ENCODE peak calls at places on chromosomes 6 and 20, in four cellular contexts. One of them, this sample, is unnamed. For H3K9me3, the result is how much of the 10 kb centered on the place peaks cover.

GRCh38 chr6:20997143-20997792 is 463.0 kb downstream of the CDKAL1 start:
- DNase-seq in K562: no peak
- DNase-seq in HCT116: no peak
- DNase-seq in HepG2: no peak
- DNase-seq in this sample: no peak

GRCh38 chr20:39986231-39986904 is 702.7 kb downstream of the MAFB start:
- DNase-seq in K562: no peak
- DNase-seq in HCT116: no peak
- DNase-seq in HepG2: no peak
- DNase-seq in this sample: no peak

GRCh38 chr6:148969679-148970078 is 222.8 kb downstream of the UST start:
- DNase-seq in HepG2: no peak
- DNase-seq in HCT116: no peak
- DNase-seq in K562: no peak
- DNase-seq in this sample: no peak

GRCh38 chr6:34359438-34360158 is 32.9 kb downstream of the NUDT3 start:
- DNase-seq in HepG2: no peak
- DNase-seq in HCT116: no peak
- DNase-seq in K562: no peak
- DNase-seq in this sample: no peak

GRCh38 chr6:75327807-75328206 is 43.2 kb upstream of the TMEM30A start:
- DNase-seq in K562: no peak
- DNase-seq in HCT116: no peak
- DNase-seq in HepG2: no peak
- DNase-seq in this sample: no peak

GRCh38 chr6:104613416-104614001 is 246.2 kb downstream of the HACE1 start:
- DNase-seq in HCT116: no peak
- DNase-seq in K562: no peak
- DNase-seq in HepG2: peak
- DNase-seq in this sample: no peak

GRCh38 chr20:25280574-25281535 is 33.0 kb downstream of the PYGB start:
- DNase-seq in HCT116: no peak
- DNase-seq in K562: no peak
- DNase-seq in HepG2: no peak
- DNase-seq in this sample: no peak

GRCh38 chr20:9093203-9093962 is 24.5 kb downstream of the PLCB4 start:
- DNase-seq in HepG2: no peak
- DNase-seq in K562: no peak
- DNase-seq in HCT116: no peak
- DNase-seq in this sample: no peak

GRCh38 chr6:31075528-31075927 is 36.8 kb downstream of the C6orf15 start:
- DNase-seq in HCT116: no peak
- DNase-seq in HepG2: no peak
- DNase-seq in K562: no peak
- DNase-seq in this sample: no peak

GRCh38 chr6:132466952-132467351 is 46.0 kb downstream of the STX7 start:
- DNase-seq in HepG2: no peak
- DNase-seq in HCT116: no peak
- DNase-seq in K562: no peak
- DNase-seq in this sample: no peak

GRCh38 chr20:22805219-22805618 is 220.8 kb upstream of the FOXA2 start:
- DNase-seq in K562: no peak
- DNase-seq in HCT116: no peak
- DNase-seq in HepG2: peak
- DNase-seq in this sample: no peak

GRCh38 chr6:8436956-8437355 is 1.6 kb upstream of the SLC35B3 start:
- DNase-seq in HepG2: no peak
- DNase-seq in HCT116: no peak
- DNase-seq in K562: no peak
- DNase-seq in this sample: no peak

GRCh38 chr20:49699200-49699992 is 14.3 kb downstream of the B4GALT5 start:
- DNase-seq in K562: peak
- DNase-seq in HCT116: no peak
- DNase-seq in HepG2: no peak
- DNase-seq in this sample: no peak

GRCh38 chr6:18997375-18997826 is 610.3 kb downstream of the RNF144B start:
- DNase-seq in HCT116: peak
- DNase-seq in HepG2: peak
- DNase-seq in K562: peak
- DNase-seq in this sample: peak

GRCh38 chr6:52284131-52284459 is 447 bp downstream of the MCM3 start:
- DNase-seq in HepG2: peak
- DNase-seq in HCT116: no peak
- DNase-seq in K562: peak
- DNase-seq in this sample: no peak

GRCh38 chr6:137315081-137315480 is 95.9 kb upstream of the IFNGR1 start:
- DNase-seq in K562: no peak
- DNase-seq in HCT116: no peak
- DNase-seq in HepG2: peak
- DNase-seq in this sample: no peak

GRCh38 chr20:33233129-33233774 is 2.5 kb upstream of the BPIFA1 start:
- DNase-seq in K562: peak
- DNase-seq in HepG2: peak
- DNase-seq in HCT116: no peak
- DNase-seq in this sample: no peak

GRCh38 chr6:12034349-12034748 is 22.2 kb downstream of the HIVEP1 start:
- DNase-seq in HCT116: no peak
- DNase-seq in K562: peak
- DNase-seq in HepG2: no peak
- DNase-seq in this sample: no peak
- TF ChIP-seq TCF7L2 in HCT116: no peak
- TF ChIP-seq TCF7L2 in K562: no peak
- TF ChIP-seq TCF7L2 in HepG2: no peak
- TF ChIP-seq TCF7L2 in this sample: no peak

GRCh38 chr6:62652692-62653328 is 366.8 kb upstream of the KHDRBS2 start:
- DNase-seq in HepG2: no peak
- DNase-seq in K562: no peak
- DNase-seq in HCT116: peak
- DNase-seq in this sample: no peak
- H3K9me3 ChIP-seq in HepG2: half or more
- H3K9me3 ChIP-seq in K562: under half
- H3K9me3 ChIP-seq in HCT116: under half
- H3K9me3 ChIP-seq in this sample: half or more

DNA sequence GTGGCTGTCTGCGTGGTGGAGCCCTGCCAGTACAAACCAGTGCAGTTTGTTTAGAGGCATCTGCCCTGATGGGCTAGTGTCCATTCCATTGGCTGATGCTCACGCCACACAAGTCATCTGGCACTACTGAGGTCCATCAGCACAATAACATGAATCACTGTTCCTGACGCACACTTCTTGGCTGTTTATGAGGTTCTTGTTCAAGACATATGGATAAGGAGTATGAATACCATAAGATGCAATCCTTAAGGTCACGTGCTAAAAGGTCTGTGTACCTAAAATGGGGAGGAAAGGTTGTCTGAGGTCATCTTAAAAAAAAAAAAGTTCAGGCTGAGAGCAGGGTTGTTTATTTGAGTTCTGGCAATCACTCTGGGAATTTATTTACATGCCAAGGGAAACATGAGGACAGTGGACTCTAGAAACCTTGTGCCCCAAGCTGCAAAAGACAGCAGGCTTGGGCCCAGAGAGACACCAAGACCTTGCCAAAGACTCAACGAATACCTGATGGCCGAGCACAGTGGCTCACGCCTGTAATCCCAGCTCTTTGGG is 54.1 kb upstream of the SHLD1 start:
- DNase-seq in HCT116: no peak
- DNase-seq in HepG2: peak
- DNase-seq in K562: no peak
- DNase-seq in this sample: peak
- TF ChIP-seq SIN3A in HCT116: no peak
- TF ChIP-seq SIN3A in HepG2: no peak
- TF ChIP-seq SIN3A in K562: no peak
- TF ChIP-seq SIN3A in this sample: no peak

GRCh38 chr20:48394415-48395081 is 433.3 kb downstream of the PREX1 start:
- DNase-seq in HCT116: no peak
- DNase-seq in HepG2: peak
- DNase-seq in K562: no peak
- DNase-seq in this sample: no peak

GRCh38 chr20:48397689-48398005 is 430.2 kb downstream of the PREX1 start:
- DNase-seq in HCT116: no peak
- DNase-seq in K562: no peak
- DNase-seq in HepG2: no peak
- DNase-seq in this sample: no peak

GRCh38 chr20:48400009-48400408 is 427.8 kb downstream of the PREX1 start:
- DNase-seq in K562: no peak
- DNase-seq in HCT116: no peak
- DNase-seq in HepG2: no peak
- DNase-seq in this sample: no peak

GRCh38 chr20:48401359-48401758 is 426.4 kb downstream of the PREX1 start:
- DNase-seq in HepG2: no peak
- DNase-seq in K562: no peak
- DNase-seq in HCT116: no peak
- DNase-seq in this sample: no peak

GRCh38 chr20:48398506-48399449 is 429.0 kb downstream of the PREX1 start:
- DNase-seq in HCT116: no peak
- DNase-seq in HepG2: peak
- DNase-seq in K562: no peak
- DNase-seq in this sample: no peak
- TF ChIP-seq TCF7L2 in HCT116: no peak
- TF ChIP-seq TCF7L2 in HepG2: no peak
- TF ChIP-seq TCF7L2 in K562: no peak
- TF ChIP-seq TCF7L2 in this sample: no peak

DNA sequence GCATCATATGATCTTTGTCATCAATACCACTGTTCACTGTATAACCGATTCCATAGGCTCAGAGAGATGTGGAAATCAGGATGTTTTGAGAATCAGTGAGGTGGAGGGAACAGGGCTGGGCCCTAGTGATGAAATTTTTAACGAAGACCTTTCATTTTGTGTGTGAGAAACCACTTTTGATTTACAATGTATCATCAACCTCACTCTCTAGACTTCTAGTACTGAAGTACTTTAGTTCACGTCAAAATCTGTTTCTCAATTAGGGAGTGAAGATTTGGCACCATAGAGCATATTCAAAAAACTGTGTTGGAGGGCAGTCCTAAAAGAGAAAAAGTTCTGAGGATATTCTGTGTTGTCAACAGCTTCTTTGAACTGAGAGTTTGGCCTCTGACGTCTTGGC is 15.0 kb downstream of the CDYL start:
- DNase-seq in HepG2: no peak
- DNase-seq in K562: no peak
- DNase-seq in HCT116: no peak
- DNase-seq in this sample: no peak
- H3K9me3 ChIP-seq in HepG2: under half
- H3K9me3 ChIP-seq in K562: under half
- H3K9me3 ChIP-seq in HCT116: under half
- H3K9me3 ChIP-seq in this sample: under half

DNA sequence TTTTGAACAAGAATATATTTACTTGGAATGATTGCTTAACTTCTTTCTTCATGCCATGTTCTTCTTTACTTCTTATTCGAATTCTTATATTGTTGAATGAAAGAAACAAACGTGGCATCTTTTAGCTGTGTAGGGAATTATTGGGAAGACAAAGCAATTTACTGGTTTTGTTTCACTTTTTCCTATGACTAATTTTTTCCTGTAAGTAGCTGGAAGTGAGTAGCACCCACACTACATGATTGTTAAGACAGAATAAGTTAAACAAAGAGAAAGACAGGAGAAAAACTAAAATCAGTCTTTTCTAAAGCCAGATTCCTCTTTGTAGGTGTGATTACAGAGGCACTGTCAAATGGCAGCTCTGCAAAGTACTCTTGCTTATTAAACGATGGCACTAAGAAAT is 593.4 kb downstream of the EYS start:
- DNase-seq in K562: no peak
- DNase-seq in HepG2: no peak
- DNase-seq in HCT116: no peak
- DNase-seq in this sample: no peak
- TF ChIP-seq SIN3A in K562: no peak
- TF ChIP-seq SIN3A in HepG2: no peak
- TF ChIP-seq SIN3A in HCT116: no peak
- TF ChIP-seq SIN3A in this sample: no peak

This sample was measured in Panc1.